ENCODE peak calls at places on chromosomes 13 and 19, in seven cellular contexts. U is AG09319, T is GM23338, A is brain microvascular endothelial cell, X is heart right ventricle, S is heart left ventricle, H is RWPE1. I is an unnamed sample.

GRCh38 chr13:108919036-108919907 is 289.9 kb downstream of the MYO16 start:
- DNase-seq in S (no peak), A (no peak), X (no peak), T (no peak), H (peak), U (peak), I (no peak)

GRCh38 chr19:51365211-51366049 is 758 bp downstream of the ETFB start:
- DNase-seq in T (peak), U (no peak), S (no peak), A (peak), H (no peak), X (no peak), I (no peak)

GRCh38 chr13:30618186-30618937 is 642 bp downstream of the USPL1 start:
- DNase-seq in X (no peak), U (no peak), S (peak), T (no peak), H (peak), A (no peak), I (no peak)

GRCh38 chr13:95355491-95355890 is 54.2 kb upstream of the ABCC4 start:
- DNase-seq in X (no peak), H (no peak), T (no peak), A (peak), S (no peak), U (no peak), I (no peak)

GRCh38 chr13:110408286-110408685 is 101.2 kb downstream of the COL4A2 start:
- DNase-seq in S (no peak), U (no peak), H (no peak), A (no peak), X (no peak), T (no peak), I (no peak)

GRCh38 chr13:93169980-93170379 is 56.6 kb upstream of the GPC6 start:
- DNase-seq in H (peak), T (no peak), A (peak), U (no peak), X (no peak), S (no peak), I (no peak)

GRCh38 chr13:33642374-33643065 is 175.4 kb upstream of the RFC3 start:
- DNase-seq in T (no peak), A (no peak), H (peak), U (peak), X (no peak), S (peak), I (no peak)

GRCh38 chr13:80054806-80055205 is 286.1 kb downstream of the SPRY2 start:
- DNase-seq in A (no peak), S (no peak), H (no peak), T (no peak), X (no peak), U (no peak), I (no peak)

GRCh38 chr19:52592301-52592700 is 22.2 kb downstream of the ZNF701 start:
- DNase-seq in U (no peak), T (no peak), X (no peak), H (no peak), S (no peak), A (no peak), I (no peak)

DNA sequence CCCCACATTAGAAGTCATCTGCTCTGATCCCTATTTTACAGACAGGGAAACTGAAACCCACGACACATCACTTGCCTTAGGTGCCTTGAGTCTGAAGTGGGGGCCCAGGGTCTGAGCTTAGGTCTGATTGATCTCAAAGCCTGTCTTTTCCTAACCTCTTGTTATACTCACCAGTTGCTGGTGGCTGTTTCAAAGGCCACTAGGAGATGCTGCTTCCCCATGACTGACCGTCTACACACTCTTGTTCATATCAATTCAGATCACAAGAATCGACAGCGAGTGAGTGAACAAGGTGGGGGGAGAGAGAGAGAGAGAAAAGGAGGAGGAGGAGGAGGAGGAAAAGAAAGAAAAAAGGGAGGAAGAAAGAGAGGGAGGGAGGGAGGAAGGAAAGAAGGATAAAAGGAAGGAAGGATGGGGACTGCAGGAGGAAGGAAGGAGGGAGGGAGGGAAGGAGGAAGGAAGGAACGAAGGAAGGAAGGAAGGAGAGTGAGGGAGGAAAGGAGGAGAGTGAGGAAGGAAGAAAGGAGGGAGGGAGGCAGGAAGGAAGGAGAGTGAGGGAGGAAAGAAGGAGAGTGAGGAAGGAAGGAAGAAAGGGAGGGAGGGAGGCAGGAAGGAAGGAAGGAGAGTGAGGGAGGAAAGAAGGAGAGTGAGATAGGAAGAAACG is 3.3 kb downstream of the OR10H1 start:
- DNase-seq in A (no peak), X (no peak), U (no peak), T (no peak), S (no peak), H (peak), I (no peak)
- TF ChIP-seq CTCF in A (no peak), X (no peak), U (no peak), T (no peak), S (no peak), H (peak), I (no peak)

GRCh38 chr19:5767949-5768348 is 16.6 kb downstream of the PRR22 start:
- DNase-seq in U (no peak), X (no peak), A (no peak), S (no peak), T (no peak), H (no peak), I (no peak)
- TF ChIP-seq CTCF in U (no peak), X (no peak), A (no peak), S (no peak), T (no peak), H (no peak), I (no peak)

GRCh38 chr13:107867701-107868661 is 347.4 kb downstream of the LIG4 start:
- DNase-seq in T (peak), U (no peak), S (peak), H (no peak), X (peak), A (peak), I (no peak)
- TF ChIP-seq CTCF in T (peak), U (peak), S (peak), H (no peak), X (peak), A (peak), I (no peak)

GRCh38 chr19:43820098-43820860 is 6.8 kb upstream of the ZNF283 start:
- DNase-seq in T (peak), A (peak), H (peak), S (peak), X (peak), U (no peak), I (no peak)
- TF ChIP-seq CTCF in T (no peak), A (no peak), H (no peak), S (no peak), X (no peak), U (no peak), I (no peak)

GRCh38 chr13:78587395-78587794 is 16.0 kb downstream of the POU4F1 start:
- DNase-seq in U (no peak), S (no peak), T (no peak), H (no peak), A (no peak), X (no peak), I (no peak)

GRCh38 chr13:78589206-78589605 is 14.1 kb downstream of the POU4F1 start:
- DNase-seq in S (no peak), U (no peak), A (no peak), X (peak), T (peak), H (peak), I (no peak)

DNA sequence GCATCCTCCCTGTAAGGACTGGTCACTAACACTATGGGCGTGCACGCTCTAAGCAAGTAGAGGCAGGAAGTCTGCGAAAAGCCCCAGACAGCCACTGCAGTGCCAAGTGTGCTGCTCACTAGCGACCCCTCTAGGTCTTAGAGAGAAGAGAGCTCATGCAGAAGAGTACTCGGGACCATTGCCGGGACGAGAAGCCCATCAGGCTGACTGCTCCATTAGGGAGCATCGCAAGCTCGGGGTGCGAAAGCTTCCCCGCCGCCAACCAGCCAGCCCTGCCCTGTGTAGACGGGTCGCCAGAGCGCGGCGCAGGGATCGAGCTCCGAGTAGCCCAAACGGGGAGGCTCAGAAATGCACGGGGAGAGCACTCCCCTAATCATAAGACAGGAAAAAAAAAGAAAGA is 16.6 kb downstream of the POU4F1 start:
- DNase-seq in S (no peak), H (no peak), U (no peak), T (peak), A (no peak), X (no peak), I (no peak)
- TF ChIP-seq CTCF in S (no peak), H (no peak), U (no peak), T (peak), A (peak), X (no peak), I (no peak)

DNA sequence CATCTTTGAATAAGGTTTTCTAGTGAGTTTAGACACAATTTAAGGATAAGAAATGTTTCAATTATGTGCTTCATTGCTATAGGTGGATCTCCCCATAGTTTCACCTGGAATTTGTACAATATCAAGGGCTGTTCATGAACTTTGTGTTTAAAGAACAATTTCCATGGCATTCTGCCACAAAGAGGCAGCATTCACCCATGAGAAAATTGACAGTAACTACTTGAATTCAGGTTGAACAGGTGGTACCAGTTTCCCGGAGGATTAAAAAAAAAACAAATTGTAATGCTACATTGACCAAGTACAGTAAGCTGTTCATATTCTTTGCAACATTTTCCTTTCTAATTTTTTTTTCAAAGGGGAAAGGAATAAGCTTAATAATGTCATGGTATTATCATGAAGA is 9.1 kb downstream of the SLITRK5 start:
- DNase-seq in T (no peak), A (no peak), X (no peak), U (no peak), H (no peak), S (no peak), I (no peak)
- TF ChIP-seq CTCF in T (peak), A (no peak), X (no peak), U (no peak), H (no peak), S (no peak), I (no peak)